ENCODE peak calls at places on chromosomes 13 and 19, in seven cellular contexts. G, K, D, H, F, I and O are unnamed samples.

GRCh38 chr19:11639602-11640471 is 42.6 kb downstream of the ZNF627 start:
- DNase-seq in G (peak; percentile 65), K (peak; percentile 66), D (peak; percentile 89), H (peak; percentile 98), F (peak; percentile 99), I (peak; percentile 99), O (peak; percentile 99)

GRCh38 chr13:99737456-99737855 is 234.1 kb downstream of the ZIC5 start:
- DNase-seq in G (no peak), K (no peak), D (no peak), H (no peak), F (no peak), I (no peak), O (no peak)

GRCh38 chr19:4130635-4131438 is 6.9 kb upstream of the MAP2K2 start:
- DNase-seq in G (peak; percentile 24), K (peak; percentile 38), D (no peak), H (no peak), F (no peak), I (no peak), O (peak; percentile 65)

GRCh38 chr19:5292453-5292842 is 48.2 kb downstream of the PTPRS start:
- DNase-seq in G (no peak), K (no peak), D (peak; percentile 14), H (no peak), F (no peak), I (peak; percentile 47), O (no peak)

GRCh38 chr13:22940090-22940710 is 240.6 kb upstream of the SGCG start:
- DNase-seq in G (no peak), K (no peak), D (no peak), H (no peak), F (no peak), I (no peak), O (no peak)

GRCh38 chr13:45102136-45102802 is 18.0 kb upstream of the GTF2F2 start:
- DNase-seq in G (no peak), K (peak; percentile 24), D (no peak), H (no peak), F (no peak), I (no peak), O (no peak)

GRCh38 chr19:12695090-12695489 is 1.3 kb downstream of the FBXW9 start:
- DNase-seq in G (no peak), K (no peak), D (no peak), H (no peak), F (no peak), I (no peak), O (no peak)

GRCh38 chr19:8618751-8619150 is 8.2 kb upstream of the ADAMTS10 start:
- DNase-seq in G (no peak), K (no peak), D (no peak), H (no peak), F (no peak), I (no peak), O (no peak)

GRCh38 chr13:44158055-44158655 is 215.5 kb upstream of the SERP2 start:
- DNase-seq in G (no peak), K (no peak), D (no peak), H (no peak), F (no peak), I (no peak), O (no peak)

GRCh38 chr19:50607874-50608785 is 31.6 kb downstream of the SYT3 start:
- DNase-seq in G (peak; percentile 2), K (peak; percentile 8), D (peak; percentile 62), H (peak; percentile 97), F (peak; percentile 95), I (peak; percentile 92), O (peak; percentile 99)
- TF ChIP-seq CTCF in G (peak; percentile 20), K (peak; percentile 51), D (no peak), H (peak; percentile 80), F (peak; percentile 77), I (peak; percentile 63), O (peak; percentile 79)

GRCh38 chr19:57815247-57816075 is 748 bp upstream of the ZNF552 start:
- DNase-seq in G (no peak), K (no peak), D (no peak), H (no peak), F (no peak), I (no peak), O (no peak)

GRCh38 chr19:57814505-57815246 is at the start of gene ZNF552:
- DNase-seq in G (peak; percentile 70), K (peak; percentile 72), D (peak; percentile 76), H (peak; percentile 57), F (peak; percentile 79), I (peak; percentile 86), O (peak; percentile 96)

GRCh38 chr19:57816652-57817051 is 1.9 kb upstream of the ZNF552 start:
- DNase-seq in G (no peak), K (no peak), D (no peak), H (no peak), F (no peak), I (peak; percentile 15), O (no peak)

GRCh38 chr19:57813919-57814504 is 701 bp downstream of the ZNF552 start:
- DNase-seq in G (no peak), K (no peak), D (no peak), H (no peak), F (no peak), I (no peak), O (peak; percentile 20)

DNA sequence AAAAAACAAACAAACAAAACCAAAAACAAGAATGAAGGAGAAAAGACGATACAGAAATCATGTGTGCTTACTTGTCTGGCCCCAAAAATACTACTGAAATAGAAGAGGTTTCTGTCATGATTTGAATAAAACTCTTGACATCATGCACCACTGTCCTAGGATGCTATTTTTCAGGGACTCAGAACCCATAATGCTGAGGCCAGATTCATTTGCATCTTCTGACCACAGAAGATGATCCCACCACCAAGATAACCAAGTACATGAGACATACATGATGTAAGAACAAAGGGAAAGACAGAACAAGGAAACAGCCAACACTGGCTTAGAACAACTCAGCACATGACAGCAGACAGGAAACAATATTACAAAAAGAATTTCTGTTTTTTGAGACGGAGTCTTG is 2.5 kb downstream of the ZNF552 start:
- DNase-seq in G (no peak), K (no peak), D (no peak), H (no peak), F (no peak), I (no peak), O (peak; percentile 21)
- TF ChIP-seq CTCF in G (no peak), K (no peak), D (no peak), H (no peak), F (no peak), I (no peak), O (no peak)

GRCh38 chr19:18522124-18522861 is 423 bp upstream of the ELL start:
- DNase-seq in G (peak; percentile 100), K (peak; percentile 100), D (peak; percentile 100), H (peak; percentile 100), F (peak; percentile 100), I (peak; percentile 100), O (peak; percentile 100)
- TF ChIP-seq CTCF in G (peak; percentile 20), K (peak; percentile 22), D (no peak), H (no peak), F (no peak), I (no peak), O (peak; percentile 8)

DNA sequence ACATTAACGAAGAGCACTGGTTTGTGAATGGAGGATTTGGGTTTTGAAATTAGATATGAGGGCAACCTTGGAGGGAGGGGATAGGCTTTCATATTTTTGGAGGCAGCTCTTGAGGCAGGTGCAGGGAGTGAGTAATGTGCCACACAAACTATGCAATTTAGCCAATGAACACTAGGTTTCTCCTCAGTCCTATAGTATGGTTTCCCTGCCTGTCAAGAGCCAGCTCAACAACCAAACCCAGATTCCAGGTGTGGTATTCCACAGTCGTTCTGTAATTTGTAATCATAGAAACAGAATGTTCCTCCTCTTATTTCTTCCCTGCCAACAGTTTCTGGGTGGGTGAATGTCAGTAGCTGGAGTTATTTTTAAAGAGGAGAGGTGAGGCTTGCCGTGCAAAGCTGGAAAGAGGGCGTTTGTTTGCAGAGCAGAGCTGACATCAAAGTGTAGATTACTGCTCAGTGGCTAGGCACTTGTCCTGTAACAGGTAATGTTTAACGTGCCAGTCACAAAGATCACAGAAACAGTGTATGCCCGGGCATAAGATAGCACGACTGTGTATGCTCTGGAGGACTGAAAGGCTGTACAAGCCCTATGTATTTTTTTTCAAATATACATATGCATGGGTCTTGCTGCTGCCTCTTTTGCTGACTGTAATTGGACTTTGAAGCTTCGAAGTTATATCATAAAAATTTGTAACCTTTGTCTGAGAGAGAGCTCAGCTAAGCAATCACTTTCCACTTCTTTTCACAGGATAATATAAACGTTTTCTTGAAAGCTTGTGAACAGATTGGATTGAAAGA is 124.3 kb downstream of the LMO7 start:
- DNase-seq in G (no peak), K (no peak), D (no peak), H (no peak), F (no peak), I (peak; percentile 30), O (no peak)
- TF ChIP-seq CTCF in G (no peak), K (peak; percentile 31), D (peak; percentile 17), H (no peak), F (no peak), I (peak; percentile 46), O (no peak)

GRCh38 chr13:19888799-19889198 is 25.4 kb upstream of the ZMYM5 start:
- DNase-seq in G (no peak), K (no peak), D (no peak), H (no peak), F (no peak), I (no peak), O (peak; percentile 48)
- TF ChIP-seq CTCF in G (peak; percentile 23), K (peak; percentile 21), D (peak; percentile 16), H (no peak), F (no peak), I (peak; percentile 30), O (peak; percentile 27)

GRCh38 chr13:33838567-33839131 is 20.7 kb downstream of the RFC3 start:
- DNase-seq in G (peak; percentile 19), K (no peak), D (no peak), H (no peak), F (no peak), I (no peak), O (peak; percentile 63)
- TF ChIP-seq CTCF in G (no peak), K (no peak), D (no peak), H (no peak), F (no peak), I (no peak), O (no peak)

DNA sequence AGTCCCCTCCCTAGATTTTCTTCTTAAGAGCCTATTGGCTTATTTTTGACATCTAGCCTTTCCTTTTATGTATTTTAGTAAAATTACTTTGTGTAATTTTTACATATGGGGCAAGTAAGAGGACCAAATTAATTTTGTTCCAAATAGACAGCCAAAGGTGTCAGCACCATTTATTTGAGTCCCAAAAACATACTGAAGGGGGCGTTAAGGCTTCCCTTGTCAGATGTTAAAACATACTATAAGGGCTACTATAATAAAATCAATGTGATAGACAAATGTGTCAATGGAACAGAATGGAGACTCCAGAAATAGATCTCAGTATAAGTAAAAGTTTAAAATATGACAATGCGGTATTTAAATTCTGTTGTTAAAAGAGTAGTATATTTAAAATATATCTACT is 133.6 kb downstream of the MTUS2 start:
- DNase-seq in G (no peak), K (no peak), D (no peak), H (no peak), F (no peak), I (no peak), O (no peak)
- TF ChIP-seq CTCF in G (no peak), K (no peak), D (no peak), H (peak; percentile 36), F (no peak), I (no peak), O (no peak)

DNA sequence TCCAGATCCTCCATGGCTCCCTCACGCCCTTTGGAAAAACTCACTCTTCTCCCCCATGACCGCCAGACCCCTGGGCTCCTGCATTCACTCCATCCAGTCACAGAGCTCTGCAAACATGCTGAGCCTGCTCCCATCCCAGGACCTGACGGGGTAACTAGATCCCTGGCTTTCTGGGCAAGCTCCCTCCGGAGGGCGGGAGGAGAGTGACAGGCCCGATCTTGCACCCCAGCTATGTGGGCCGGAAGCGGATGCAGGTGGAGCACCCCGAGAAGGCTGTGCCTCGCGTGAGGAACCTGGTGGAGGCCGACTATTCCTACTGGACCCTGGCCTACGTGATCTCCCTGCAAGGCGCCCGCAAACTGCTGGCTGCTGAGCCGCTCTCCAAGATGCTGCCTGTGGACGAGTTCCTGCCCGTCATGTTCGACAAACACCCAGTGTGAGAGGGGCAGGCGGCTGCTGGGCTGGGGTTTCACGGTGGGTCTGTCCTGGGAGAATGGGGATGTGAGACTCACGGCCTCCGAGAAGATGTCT is 25.1 kb downstream of the COLGALT1 start:
- DNase-seq in G (no peak), K (no peak), D (no peak), H (no peak), F (no peak), I (no peak), O (no peak)
- TF ChIP-seq CTCF in G (no peak), K (no peak), D (no peak), H (no peak), F (no peak), I (no peak), O (no peak)